ENCODE peak calls at places on chromosomes 4 and X, in five cellular contexts. R is left ventricle myocardium inferior; F is AG10803; J is PC-3; B is CD8-positive, alpha-beta memory T cell. O is an unnamed sample.
A peak's percentile ranks its signal among the peaks of the same experiment; 100 is the strongest.

GRCh38 chrX:39070009-39070408 is 268.8 kb downstream of the MID1IP1 start:
- DNase-seq in B (no peak), R (no peak), J (no peak), F (no peak), O (no peak)

GRCh38 chrX:1421433-1422134 is 29.7 kb upstream of the SLC25A6 start:
- DNase-seq in J (no peak), R (no peak), F (no peak), B (no peak), O (peak; percentile 66)

GRCh38 chr4:135281230-135281629 is 1079.6 kb upstream of the PABPC4L start:
- DNase-seq in B (no peak), J (no peak), R (no peak), F (no peak), O (peak; percentile 13)

GRCh38 chr4:10730019-10730418 is 45.5 kb upstream of the CLNK start:
- DNase-seq in B (no peak), R (no peak), F (no peak), J (no peak), O (no peak)

GRCh38 chrX:132393992-132394391 is 94.8 kb downstream of the MBNL3 start:
- DNase-seq in R (no peak), F (no peak), J (no peak), B (no peak), O (no peak)

GRCh38 chrX:143669395-143669794 is 33.5 kb upstream of the SLITRK4 start:
- DNase-seq in B (no peak), J (peak; percentile 53), R (no peak), F (no peak), O (peak; percentile 31)

GRCh38 chr4:76293705-76294274 is 12.7 kb upstream of the STBD1 start:
- DNase-seq in F (peak; percentile 40), R (no peak), B (no peak), J (no peak), O (peak; percentile 30)

GRCh38 chr4:7327341-7327885 is 107.3 kb downstream of the PSAPL1 start:
- DNase-seq in J (no peak), B (no peak), R (no peak), F (no peak), O (peak; percentile 53)

GRCh38 chr4:67723949-67724348 is 23.0 kb upstream of the UBA6 start:
- DNase-seq in F (peak; percentile 20), B (no peak), R (no peak), J (no peak), O (no peak)

GRCh38 chr4:3403104-3403906 is 38.5 kb upstream of the HGFAC start:
- DNase-seq in J (no peak), B (no peak), F (no peak), R (no peak), O (no peak)

GRCh38 chr4:39642885-39643550 is 4.4 kb upstream of the SMIM14 start:
- DNase-seq in B (no peak), J (no peak), R (no peak), F (no peak), O (no peak)

GRCh38 chr4:85579942-85580341 is 105.0 kb downstream of the ARHGAP24 start:
- DNase-seq in F (no peak), R (no peak), B (no peak), J (no peak), O (no peak)

GRCh38 chr4:124641715-124642380 is 70.7 kb downstream of the ANKRD50 start:
- DNase-seq in F (peak; percentile 77), B (no peak), J (peak; percentile 93), R (no peak), O (peak; percentile 50)

GRCh38 chr4:57448452-57448851 is 338.3 kb upstream of the IGFBP7 start:
- DNase-seq in F (peak; percentile 9), J (no peak), R (no peak), B (no peak), O (no peak)

GRCh38 chrX:120429776-120430535 is 39.1 kb downstream of the LAMP2 start:
- DNase-seq in R (no peak), F (no peak), J (no peak), B (no peak), O (no peak)

GRCh38 chrX:23898412-23898959 is 9.3 kb downstream of the APOO start:
- DNase-seq in R (no peak), B (no peak), F (peak; percentile 33), J (peak; percentile 69), O (no peak)

GRCh38 chrX:139008185-139008584 is 296.7 kb upstream of the FGF13 start:
- DNase-seq in B (no peak), F (no peak), R (no peak), J (no peak), O (no peak)

GRCh38 chrX:54181196-54181953 is 1.7 kb downstream of the FAM120C start:
- DNase-seq in F (peak; percentile 9), B (no peak), J (peak; percentile 27), R (no peak), O (no peak)

GRCh38 chr4:76526585-76526990 is 91.6 kb downstream of the SHROOM3 start:
- DNase-seq in R (no peak), B (no peak), F (peak; percentile 73), J (peak; percentile 35), O (no peak)

GRCh38 chr4:169899295-169899694 is 126.9 kb downstream of the MFAP3L start:
- DNase-seq in B (no peak), J (peak; percentile 34), F (peak; percentile 3), R (no peak), O (peak; percentile 93)

GRCh38 chr4:115871596-115871995 is 758.2 kb upstream of the NDST4 start:
- DNase-seq in J (no peak), B (no peak), F (no peak), R (no peak), O (no peak)

GRCh38 chr4:150082241-150082640 is 4.0 kb downstream of the DCLK2 start:
- DNase-seq in F (no peak), B (no peak), R (no peak), J (no peak), O (no peak)

GRCh38 chr4:173748353-173748752 is 218.3 kb upstream of the HAND2 start:
- DNase-seq in F (peak; percentile 14), B (no peak), J (no peak), R (no peak), O (no peak)